ENCODE peak calls at places on chromosomes 5 and 9, in eight cellular contexts. One of them, this sample, is unnamed.

GRCh38 chr5:39640552-39640951 is 215.8 kb upstream of the DAB2 start:
- DNase-seq in T-helper 17 cell: no peak
- DNase-seq in activated CD8-positive, alpha-beta T cell treated with anti-CD3 and anti-CD28 coated beads, Interleukin-2, amount 10 ng/mL, durations not matched to agents 7 days and 5 days: no peak
- DNase-seq in A172: no peak
- DNase-seq in fibroblast of mammary gland: no peak
- DNase-seq in HuH-7.5: no peak
- DNase-seq in T-cell: no peak
- DNase-seq in CD8-positive, alpha-beta T cell: no peak
- DNase-seq in this sample: no peak

GRCh38 chr5:83583859-83584258 is 112.3 kb downstream of the VCAN start:
- DNase-seq in T-helper 17 cell: no peak
- DNase-seq in A172: peak
- DNase-seq in activated CD8-positive, alpha-beta T cell treated with anti-CD3 and anti-CD28 coated beads, Interleukin-2, amount 10 ng/mL, durations not matched to agents 7 days and 5 days: no peak
- DNase-seq in fibroblast of mammary gland: peak
- DNase-seq in CD8-positive, alpha-beta T cell: no peak
- DNase-seq in T-cell: no peak
- DNase-seq in HuH-7.5: no peak
- DNase-seq in this sample: no peak

GRCh38 chr5:172719211-172719610 is 51.8 kb downstream of the DUSP1 start:
- DNase-seq in T-cell: no peak
- DNase-seq in fibroblast of mammary gland: peak
- DNase-seq in activated CD8-positive, alpha-beta T cell treated with anti-CD3 and anti-CD28 coated beads, Interleukin-2, amount 10 ng/mL, durations not matched to agents 7 days and 5 days: no peak
- DNase-seq in A172: no peak
- DNase-seq in HuH-7.5: no peak
- DNase-seq in CD8-positive, alpha-beta T cell: no peak
- DNase-seq in T-helper 17 cell: no peak
- DNase-seq in this sample: no peak

GRCh38 chr5:177302354-177303110 is 987 bp downstream of the RAB24 start:
- DNase-seq in A172: no peak
- DNase-seq in fibroblast of mammary gland: peak
- DNase-seq in T-helper 17 cell: no peak
- DNase-seq in activated CD8-positive, alpha-beta T cell treated with anti-CD3 and anti-CD28 coated beads, Interleukin-2, amount 10 ng/mL, durations not matched to agents 7 days and 5 days: no peak
- DNase-seq in T-cell: no peak
- DNase-seq in CD8-positive, alpha-beta T cell: no peak
- DNase-seq in HuH-7.5: no peak
- DNase-seq in this sample: peak

GRCh38 chr5:36363101-36363500 is 61.4 kb upstream of the RANBP3L start:
- DNase-seq in A172: peak
- DNase-seq in CD8-positive, alpha-beta T cell: no peak
- DNase-seq in T-helper 17 cell: no peak
- DNase-seq in fibroblast of mammary gland: peak
- DNase-seq in HuH-7.5: no peak
- DNase-seq in activated CD8-positive, alpha-beta T cell treated with anti-CD3 and anti-CD28 coated beads, Interleukin-2, amount 10 ng/mL, durations not matched to agents 7 days and 5 days: no peak
- DNase-seq in T-cell: no peak
- DNase-seq in this sample: no peak

GRCh38 chr5:172603425-172603824 is 37.6 kb upstream of the NEURL1B start:
- DNase-seq in CD8-positive, alpha-beta T cell: no peak
- DNase-seq in A172: no peak
- DNase-seq in T-cell: no peak
- DNase-seq in fibroblast of mammary gland: peak
- DNase-seq in T-helper 17 cell: no peak
- DNase-seq in activated CD8-positive, alpha-beta T cell treated with anti-CD3 and anti-CD28 coated beads, Interleukin-2, amount 10 ng/mL, durations not matched to agents 7 days and 5 days: no peak
- DNase-seq in HuH-7.5: no peak
- DNase-seq in this sample: no peak

GRCh38 chr5:159510282-159510681 is 180.0 kb upstream of the IL12B start:
- DNase-seq in fibroblast of mammary gland: peak
- DNase-seq in HuH-7.5: no peak
- DNase-seq in activated CD8-positive, alpha-beta T cell treated with anti-CD3 and anti-CD28 coated beads, Interleukin-2, amount 10 ng/mL, durations not matched to agents 7 days and 5 days: no peak
- DNase-seq in A172: peak
- DNase-seq in T-cell: no peak
- DNase-seq in T-helper 17 cell: no peak
- DNase-seq in CD8-positive, alpha-beta T cell: no peak
- DNase-seq in this sample: peak

GRCh38 chr9:68931821-68932220 is 82.1 kb downstream of the PRKACG start:
- DNase-seq in A172: peak
- DNase-seq in fibroblast of mammary gland: no peak
- DNase-seq in T-helper 17 cell: no peak
- DNase-seq in T-cell: no peak
- DNase-seq in CD8-positive, alpha-beta T cell: no peak
- DNase-seq in HuH-7.5: no peak
- DNase-seq in activated CD8-positive, alpha-beta T cell treated with anti-CD3 and anti-CD28 coated beads, Interleukin-2, amount 10 ng/mL, durations not matched to agents 7 days and 5 days: peak
- DNase-seq in this sample: no peak

GRCh38 chr5:6745706-6746217 is 32.5 kb downstream of the TENT4A start:
- DNase-seq in T-cell: no peak
- DNase-seq in CD8-positive, alpha-beta T cell: no peak
- DNase-seq in activated CD8-positive, alpha-beta T cell treated with anti-CD3 and anti-CD28 coated beads, Interleukin-2, amount 10 ng/mL, durations not matched to agents 7 days and 5 days: peak
- DNase-seq in HuH-7.5: peak
- DNase-seq in A172: peak
- DNase-seq in fibroblast of mammary gland: peak
- DNase-seq in T-helper 17 cell: no peak
- DNase-seq in this sample: no peak

GRCh38 chr9:132986586-132986985 is 8.1 kb downstream of the GFI1B start:
- DNase-seq in T-cell: no peak
- DNase-seq in activated CD8-positive, alpha-beta T cell treated with anti-CD3 and anti-CD28 coated beads, Interleukin-2, amount 10 ng/mL, durations not matched to agents 7 days and 5 days: no peak
- DNase-seq in A172: peak
- DNase-seq in T-helper 17 cell: no peak
- DNase-seq in HuH-7.5: no peak
- DNase-seq in fibroblast of mammary gland: peak
- DNase-seq in CD8-positive, alpha-beta T cell: no peak
- DNase-seq in this sample: no peak

GRCh38 chr9:14427419-14427818 is 113.5 kb upstream of the NFIB start:
- DNase-seq in T-helper 17 cell: no peak
- DNase-seq in T-cell: no peak
- DNase-seq in HuH-7.5: no peak
- DNase-seq in fibroblast of mammary gland: no peak
- DNase-seq in CD8-positive, alpha-beta T cell: no peak
- DNase-seq in A172: no peak
- DNase-seq in activated CD8-positive, alpha-beta T cell treated with anti-CD3 and anti-CD28 coated beads, Interleukin-2, amount 10 ng/mL, durations not matched to agents 7 days and 5 days: no peak
- DNase-seq in this sample: no peak

GRCh38 chr5:36301858-36302603 is at the start of gene RANBP3L:
- DNase-seq in T-helper 17 cell: no peak
- DNase-seq in fibroblast of mammary gland: peak
- DNase-seq in HuH-7.5: no peak
- DNase-seq in activated CD8-positive, alpha-beta T cell treated with anti-CD3 and anti-CD28 coated beads, Interleukin-2, amount 10 ng/mL, durations not matched to agents 7 days and 5 days: no peak
- DNase-seq in T-cell: no peak
- DNase-seq in CD8-positive, alpha-beta T cell: no peak
- DNase-seq in A172: peak
- DNase-seq in this sample: no peak

GRCh38 chr9:8852301-8852864 is 1052.8 kb upstream of the DMAC1 start:
- DNase-seq in T-helper 17 cell: no peak
- DNase-seq in activated CD8-positive, alpha-beta T cell treated with anti-CD3 and anti-CD28 coated beads, Interleukin-2, amount 10 ng/mL, durations not matched to agents 7 days and 5 days: no peak
- DNase-seq in CD8-positive, alpha-beta T cell: no peak
- DNase-seq in T-cell: no peak
- DNase-seq in fibroblast of mammary gland: no peak
- DNase-seq in HuH-7.5: no peak
- DNase-seq in A172: no peak
- DNase-seq in this sample: no peak

GRCh38 chr9:74521009-74521408 is 23.9 kb downstream of the RORB start:
- DNase-seq in A172: no peak
- DNase-seq in fibroblast of mammary gland: peak
- DNase-seq in CD8-positive, alpha-beta T cell: no peak
- DNase-seq in T-cell: no peak
- DNase-seq in HuH-7.5: no peak
- DNase-seq in T-helper 17 cell: no peak
- DNase-seq in activated CD8-positive, alpha-beta T cell treated with anti-CD3 and anti-CD28 coated beads, Interleukin-2, amount 10 ng/mL, durations not matched to agents 7 days and 5 days: no peak
- DNase-seq in this sample: no peak

GRCh38 chr5:82185842-82186241 is 92.3 kb downstream of the RPS23 start:
- DNase-seq in HuH-7.5: no peak
- DNase-seq in A172: no peak
- DNase-seq in activated CD8-positive, alpha-beta T cell treated with anti-CD3 and anti-CD28 coated beads, Interleukin-2, amount 10 ng/mL, durations not matched to agents 7 days and 5 days: no peak
- DNase-seq in T-cell: no peak
- DNase-seq in T-helper 17 cell: no peak
- DNase-seq in fibroblast of mammary gland: no peak
- DNase-seq in CD8-positive, alpha-beta T cell: no peak
- DNase-seq in this sample: no peak

GRCh38 chr5:55692509-55692908 is 19.6 kb downstream of the SLC38A9 start:
- DNase-seq in T-cell: no peak
- DNase-seq in fibroblast of mammary gland: no peak
- DNase-seq in HuH-7.5: no peak
- DNase-seq in T-helper 17 cell: no peak
- DNase-seq in CD8-positive, alpha-beta T cell: no peak
- DNase-seq in activated CD8-positive, alpha-beta T cell treated with anti-CD3 and anti-CD28 coated beads, Interleukin-2, amount 10 ng/mL, durations not matched to agents 7 days and 5 days: no peak
- DNase-seq in A172: no peak
- DNase-seq in this sample: no peak

GRCh38 chr9:132669636-132670358 is at the start of gene DDX31:
- DNase-seq in fibroblast of mammary gland: peak
- DNase-seq in CD8-positive, alpha-beta T cell: peak
- DNase-seq in T-helper 17 cell: peak
- DNase-seq in HuH-7.5: peak
- DNase-seq in A172: peak
- DNase-seq in T-cell: peak
- DNase-seq in activated CD8-positive, alpha-beta T cell treated with anti-CD3 and anti-CD28 coated beads, Interleukin-2, amount 10 ng/mL, durations not matched to agents 7 days and 5 days: peak
- DNase-seq in this sample: peak

GRCh38 chr5:1814183-1815020 is 13.2 kb downstream of the NDUFS6 start:
- DNase-seq in A172: no peak
- DNase-seq in CD8-positive, alpha-beta T cell: no peak
- DNase-seq in T-cell: no peak
- DNase-seq in T-helper 17 cell: peak
- DNase-seq in activated CD8-positive, alpha-beta T cell treated with anti-CD3 and anti-CD28 coated beads, Interleukin-2, amount 10 ng/mL, durations not matched to agents 7 days and 5 days: no peak
- DNase-seq in HuH-7.5: no peak
- DNase-seq in fibroblast of mammary gland: no peak
- DNase-seq in this sample: no peak

GRCh38 chr9:133347515-133347984 is 381 bp downstream of the MED22 start:
- DNase-seq in activated CD8-positive, alpha-beta T cell treated with anti-CD3 and anti-CD28 coated beads, Interleukin-2, amount 10 ng/mL, durations not matched to agents 7 days and 5 days: peak
- DNase-seq in HuH-7.5: peak
- DNase-seq in T-helper 17 cell: peak
- DNase-seq in A172: peak
- DNase-seq in fibroblast of mammary gland: no peak
- DNase-seq in CD8-positive, alpha-beta T cell: peak
- DNase-seq in T-cell: no peak
- DNase-seq in this sample: peak

GRCh38 chr5:155098433-155098832 is 84.9 kb downstream of the KIF4B start:
- DNase-seq in CD8-positive, alpha-beta T cell: no peak
- DNase-seq in fibroblast of mammary gland: no peak
- DNase-seq in activated CD8-positive, alpha-beta T cell treated with anti-CD3 and anti-CD28 coated beads, Interleukin-2, amount 10 ng/mL, durations not matched to agents 7 days and 5 days: no peak
- DNase-seq in A172: no peak
- DNase-seq in HuH-7.5: no peak
- DNase-seq in T-cell: no peak
- DNase-seq in T-helper 17 cell: no peak
- DNase-seq in this sample: no peak

GRCh38 chr5:96067902-96068614 is 106.4 kb upstream of the ELL2 start:
- DNase-seq in activated CD8-positive, alpha-beta T cell treated with anti-CD3 and anti-CD28 coated beads, Interleukin-2, amount 10 ng/mL, durations not matched to agents 7 days and 5 days: no peak
- DNase-seq in CD8-positive, alpha-beta T cell: no peak
- DNase-seq in T-helper 17 cell: no peak
- DNase-seq in fibroblast of mammary gland: peak
- DNase-seq in T-cell: no peak
- DNase-seq in A172: peak
- DNase-seq in HuH-7.5: no peak
- DNase-seq in this sample: peak

GRCh38 chr5:143471041-143471509 is 67.6 kb upstream of the NR3C1 start:
- DNase-seq in activated CD8-positive, alpha-beta T cell treated with anti-CD3 and anti-CD28 coated beads, Interleukin-2, amount 10 ng/mL, durations not matched to agents 7 days and 5 days: no peak
- DNase-seq in CD8-positive, alpha-beta T cell: no peak
- DNase-seq in T-helper 17 cell: no peak
- DNase-seq in A172: peak
- DNase-seq in fibroblast of mammary gland: peak
- DNase-seq in T-cell: no peak
- DNase-seq in HuH-7.5: no peak
- DNase-seq in this sample: no peak

GRCh38 chr9:120348951-120349429 is 231.0 kb downstream of the CDK5RAP2 start:
- DNase-seq in activated CD8-positive, alpha-beta T cell treated with anti-CD3 and anti-CD28 coated beads, Interleukin-2, amount 10 ng/mL, durations not matched to agents 7 days and 5 days: peak
- DNase-seq in T-cell: no peak
- DNase-seq in A172: peak
- DNase-seq in CD8-positive, alpha-beta T cell: no peak
- DNase-seq in HuH-7.5: peak
- DNase-seq in fibroblast of mammary gland: peak
- DNase-seq in T-helper 17 cell: no peak
- DNase-seq in this sample: no peak

GRCh38 chr5:25241981-25242380 is 597.2 kb upstream of the CDH10 start:
- DNase-seq in T-cell: no peak
- DNase-seq in T-helper 17 cell: no peak
- DNase-seq in CD8-positive, alpha-beta T cell: no peak
- DNase-seq in A172: no peak
- DNase-seq in fibroblast of mammary gland: no peak
- DNase-seq in HuH-7.5: no peak
- DNase-seq in activated CD8-positive, alpha-beta T cell treated with anti-CD3 and anti-CD28 coated beads, Interleukin-2, amount 10 ng/mL, durations not matched to agents 7 days and 5 days: no peak
- DNase-seq in this sample: no peak

GRCh38 chr5:175464414-175465233 is 13.7 kb upstream of the SFXN1 start:
- DNase-seq in CD8-positive, alpha-beta T cell: peak
- DNase-seq in A172: peak
- DNase-seq in HuH-7.5: no peak
- DNase-seq in T-helper 17 cell: peak
- DNase-seq in activated CD8-positive, alpha-beta T cell treated with anti-CD3 and anti-CD28 coated beads, Interleukin-2, amount 10 ng/mL, durations not matched to agents 7 days and 5 days: peak
- DNase-seq in T-cell: peak
- DNase-seq in fibroblast of mammary gland: peak
- DNase-seq in this sample: no peak

GRCh38 chr5:138870611-138871010 is 4.5 kb downstream of the LRRTM2 start:
- DNase-seq in A172: no peak
- DNase-seq in T-cell: no peak
- DNase-seq in HuH-7.5: no peak
- DNase-seq in T-helper 17 cell: no peak
- DNase-seq in CD8-positive, alpha-beta T cell: no peak
- DNase-seq in activated CD8-positive, alpha-beta T cell treated with anti-CD3 and anti-CD28 coated beads, Interleukin-2, amount 10 ng/mL, durations not matched to agents 7 days and 5 days: no peak
- DNase-seq in fibroblast of mammary gland: no peak
- DNase-seq in this sample: no peak

GRCh38 chr5:133048993-133049725 is 2.7 kb upstream of the HSPA4 start:
- DNase-seq in activated CD8-positive, alpha-beta T cell treated with anti-CD3 and anti-CD28 coated beads, Interleukin-2, amount 10 ng/mL, durations not matched to agents 7 days and 5 days: no peak
- DNase-seq in fibroblast of mammary gland: no peak
- DNase-seq in T-helper 17 cell: no peak
- DNase-seq in CD8-positive, alpha-beta T cell: no peak
- DNase-seq in T-cell: no peak
- DNase-seq in HuH-7.5: no peak
- DNase-seq in A172: no peak
- DNase-seq in this sample: no peak

GRCh38 chr9:126366366-126367011 is 39.9 kb downstream of the MVB12B start:
- DNase-seq in T-helper 17 cell: no peak
- DNase-seq in HuH-7.5: no peak
- DNase-seq in T-cell: no peak
- DNase-seq in fibroblast of mammary gland: no peak
- DNase-seq in A172: no peak
- DNase-seq in CD8-positive, alpha-beta T cell: no peak
- DNase-seq in activated CD8-positive, alpha-beta T cell treated with anti-CD3 and anti-CD28 coated beads, Interleukin-2, amount 10 ng/mL, durations not matched to agents 7 days and 5 days: no peak
- DNase-seq in this sample: peak

GRCh38 chr5:133056891-133057290 is 5.1 kb downstream of the HSPA4 start:
- DNase-seq in A172: no peak
- DNase-seq in T-cell: no peak
- DNase-seq in fibroblast of mammary gland: no peak
- DNase-seq in T-helper 17 cell: no peak
- DNase-seq in CD8-positive, alpha-beta T cell: no peak
- DNase-seq in activated CD8-positive, alpha-beta T cell treated with anti-CD3 and anti-CD28 coated beads, Interleukin-2, amount 10 ng/mL, durations not matched to agents 7 days and 5 days: no peak
- DNase-seq in HuH-7.5: no peak
- DNase-seq in this sample: no peak

GRCh38 chr9:124427281-124427680 is 12.0 kb upstream of the PSMB7 start:
- DNase-seq in T-helper 17 cell: no peak
- DNase-seq in A172: no peak
- DNase-seq in CD8-positive, alpha-beta T cell: no peak
- DNase-seq in fibroblast of mammary gland: no peak
- DNase-seq in T-cell: no peak
- DNase-seq in activated CD8-positive, alpha-beta T cell treated with anti-CD3 and anti-CD28 coated beads, Interleukin-2, amount 10 ng/mL, durations not matched to agents 7 days and 5 days: no peak
- DNase-seq in HuH-7.5: no peak
- DNase-seq in this sample: no peak

GRCh38 chr9:114155263-114155966 is at the start of gene COL27A1:
- DNase-seq in activated CD8-positive, alpha-beta T cell treated with anti-CD3 and anti-CD28 coated beads, Interleukin-2, amount 10 ng/mL, durations not matched to agents 7 days and 5 days: peak
- DNase-seq in T-cell: peak
- DNase-seq in A172: peak
- DNase-seq in CD8-positive, alpha-beta T cell: peak
- DNase-seq in T-helper 17 cell: peak
- DNase-seq in HuH-7.5: peak
- DNase-seq in fibroblast of mammary gland: peak
- DNase-seq in this sample: peak

GRCh38 chr5:20445326-20445860 is 457.4 kb upstream of the CDH18 start:
- DNase-seq in T-cell: no peak
- DNase-seq in CD8-positive, alpha-beta T cell: no peak
- DNase-seq in HuH-7.5: no peak
- DNase-seq in T-helper 17 cell: no peak
- DNase-seq in activated CD8-positive, alpha-beta T cell treated with anti-CD3 and anti-CD28 coated beads, Interleukin-2, amount 10 ng/mL, durations not matched to agents 7 days and 5 days: no peak
- DNase-seq in A172: no peak
- DNase-seq in fibroblast of mammary gland: no peak
- DNase-seq in this sample: no peak